ENCODE peak calls at places on chromosomes 2 and 18, in five cellular contexts. W, B, F, Y and A are unnamed samples.

GRCh38 chr2:218732052-218732760 is 21.6 kb downstream of the TTLL4 start:
- DNase-seq in W (no peak), F (no peak), B (no peak), Y (no peak), A (no peak)

GRCh38 chr2:1814061-1814460 is 69.7 kb upstream of the PXDN start:
- DNase-seq in B (no peak), F (no peak), Y (no peak), W (no peak), A (no peak)

GRCh38 chr2:127535941-127536340 is 458 bp downstream of the MYO7B start:
- DNase-seq in Y (no peak), F (no peak), W (no peak), B (no peak), A (no peak)

GRCh38 chr18:58671941-58672565 is 788 bp downstream of the MALT1 start:
- DNase-seq in W (no peak), Y (no peak), F (peak), B (no peak), A (no peak)

GRCh38 chr2:205702576-205702975 is 20.3 kb downstream of the NRP2 start:
- DNase-seq in F (no peak), B (no peak), Y (no peak), W (no peak), A (no peak)

GRCh38 chr2:181372656-181373055 is 84.5 kb upstream of the ITGA4 start:
- DNase-seq in F (no peak), B (no peak), W (no peak), Y (no peak), A (no peak)

GRCh38 chr2:95728878-95729511 is 137.2 kb downstream of the TRIM43 start:
- DNase-seq in F (peak), Y (peak), B (peak), W (peak), A (peak)

GRCh38 chr2:7661532-7661931 is 744.3 kb downstream of the RNF144A start:
- DNase-seq in W (no peak), F (no peak), Y (no peak), B (no peak), A (no peak)

GRCh38 chr2:241239552-241240202 is 51.2 kb downstream of the ANO7 start:
- DNase-seq in F (no peak), W (no peak), B (no peak), Y (no peak), A (no peak)

GRCh38 chr18:36420826-36421225 is 123.3 kb downstream of the FHOD3 start:
- DNase-seq in W (no peak), Y (no peak), F (no peak), B (no peak), A (no peak)

GRCh38 chr2:74457549-74458131 is 598 bp upstream of the WBP1 start:
- DNase-seq in B (peak), Y (peak), W (no peak), F (peak), A (peak)

GRCh38 chr2:202530038-202530437 is 104.7 kb upstream of the FAM117B start:
- DNase-seq in F (no peak), Y (no peak), B (no peak), W (no peak), A (no peak)

GRCh38 chr2:225693259-225693658 is 293.7 kb downstream of the NYAP2 start:
- DNase-seq in F (no peak), W (no peak), Y (no peak), B (no peak), A (no peak)

GRCh38 chr2:200340527-200341224 is 34.2 kb downstream of the SPATS2L start:
- DNase-seq in F (no peak), W (no peak), Y (no peak), B (no peak), A (no peak)

GRCh38 chr18:26386002-26386401 is 159.8 kb downstream of the TAF4B start:
- DNase-seq in B (no peak), Y (no peak), W (peak), F (no peak), A (no peak)

GRCh38 chr2:134718095-134718955 is 475 bp downstream of the TMEM163 start:
- DNase-seq in Y (no peak), F (peak), W (no peak), B (no peak), A (peak)

GRCh38 chr18:60684843-60685513 is 312.4 kb upstream of the MC4R start:
- DNase-seq in B (no peak), W (no peak), Y (no peak), F (no peak), A (peak)

GRCh38 chr18:59123588-59124369 is 15.9 kb upstream of the SEC11C start:
- DNase-seq in B (no peak), Y (no peak), F (no peak), W (peak), A (no peak)

GRCh38 chr2:62197017-62197586 is 1.2 kb downstream of the B3GNT2 start:
- DNase-seq in Y (no peak), W (no peak), F (no peak), B (no peak), A (peak)

GRCh38 chr18:58263055-58263732 is 219.2 kb downstream of the NEDD4L start:
- DNase-seq in Y (peak), W (peak), B (no peak), F (no peak), A (no peak)

GRCh38 chr2:112150447-112150846 is 12.3 kb downstream of the FBLN7 start:
- DNase-seq in Y (peak), F (no peak), W (peak), B (no peak), A (no peak)

GRCh38 chr2:39479696-39480095 is 42.6 kb upstream of the MAP4K3 start:
- DNase-seq in B (no peak), W (no peak), F (no peak), Y (no peak), A (no peak)

GRCh38 chr2:121104721-121105141 is 180.3 kb downstream of the TFCP2L1 start:
- DNase-seq in Y (no peak), W (no peak), B (no peak), F (no peak), A (no peak)

GRCh38 chr2:187656123-187656522 is 101.9 kb upstream of the TFPI start:
- DNase-seq in W (no peak), F (no peak), Y (no peak), B (no peak), A (no peak)

GRCh38 chr2:60096556-60096955 is 456.9 kb downstream of the BCL11A start:
- DNase-seq in B (no peak), Y (no peak), F (no peak), W (no peak), A (no peak)

GRCh38 chr2:134135793-134136192 is 118.1 kb upstream of the MGAT5 start:
- DNase-seq in Y (no peak), W (no peak), B (no peak), F (no peak), A (no peak)

GRCh38 chr2:48480526-48480925 is 49.4 kb upstream of the STON1 start:
- DNase-seq in B (no peak), F (no peak), W (peak), Y (no peak), A (no peak)

GRCh38 chr2:207075456-207075855 is 90.3 kb downstream of the KLF7 start:
- DNase-seq in W (no peak), F (no peak), Y (no peak), B (no peak), A (no peak)

GRCh38 chr2:130319536-130319935 is 23.2 kb upstream of the IMP4 start:
- DNase-seq in F (no peak), W (no peak), Y (no peak), B (no peak), A (no peak)

GRCh38 chr2:176174850-176175728 is 13.4 kb upstream of the HOXD1 start:
- DNase-seq in B (peak), Y (no peak), F (no peak), W (no peak), A (peak)

GRCh38 chr2:162480067-162480466 is 136.1 kb downstream of the GCA start:
- DNase-seq in F (no peak), Y (no peak), B (no peak), W (no peak), A (no peak)

GRCh38 chr18:21191596-21192307 is 50.3 kb upstream of the GREB1L start:
- DNase-seq in F (peak), W (no peak), Y (no peak), B (no peak), A (no peak)

GRCh38 chr2:62219407-62220159 is 23.7 kb downstream of the B3GNT2 start:
- DNase-seq in Y (no peak), B (no peak), F (no peak), W (no peak), A (no peak)

GRCh38 chr18:48952287-48953095 is 1.7 kb upstream of the SMAD7 start:
- DNase-seq in B (no peak), F (peak), W (no peak), Y (peak), A (peak)

GRCh38 chr2:115364078-115364477 is 921.6 kb downstream of the DPP10 start:
- DNase-seq in W (no peak), F (no peak), Y (no peak), B (no peak), A (no peak)

GRCh38 chr18:69982417-69982816 is 34.7 kb upstream of the CD226 start:
- DNase-seq in F (no peak), Y (no peak), W (no peak), B (no peak), A (no peak)

GRCh38 chr2:15588329-15588919 is 3.2 kb upstream of the DDX1 start:
- DNase-seq in F (no peak), Y (peak), W (no peak), B (no peak), A (peak)

GRCh38 chr2:1047485-1047884 is 96.8 kb downstream of the SNTG2 start:
- DNase-seq in F (no peak), B (no peak), Y (no peak), W (no peak), A (no peak)

GRCh38 chr2:199366406-199366805 is 91.3 kb downstream of the SATB2 start:
- DNase-seq in Y (no peak), F (no peak), B (no peak), W (peak), A (no peak)

DNA sequence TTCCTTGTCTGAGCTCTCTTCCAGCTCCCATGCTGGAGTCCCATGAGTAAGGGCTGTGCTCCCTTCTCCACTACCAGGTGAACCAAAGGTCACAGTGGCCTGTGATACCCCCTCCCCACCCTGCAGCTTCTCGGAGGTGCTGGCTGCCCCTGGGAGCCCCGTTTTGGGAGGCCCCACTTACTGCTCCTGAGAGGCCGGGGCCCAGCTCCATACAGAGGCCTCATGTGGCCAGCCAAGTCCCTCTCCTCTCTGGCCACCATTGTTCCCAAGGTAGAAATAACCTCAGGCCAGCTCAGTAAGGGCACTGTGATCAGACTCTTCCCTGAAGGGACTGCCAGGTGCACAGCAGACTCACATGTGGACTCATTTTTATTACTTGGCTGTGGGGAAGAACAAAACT is 6.0 kb downstream of the RAB11FIP5 start:
- DNase-seq in F (no peak), W (no peak), B (no peak), Y (no peak), A (no peak)
- TF ChIP-seq CTCF in F (no peak), W (no peak), B (no peak), Y (no peak), A (no peak)

GRCh38 chr2:41400057-41400665 is 647.7 kb upstream of the PKDCC start:
- DNase-seq in F (no peak), W (no peak), B (no peak), Y (no peak), A (no peak)
- TF ChIP-seq CTCF in F (peak), W (peak), B (peak), Y (no peak), A (no peak)

GRCh38 chr2:76870011-76870410 is 652.2 kb downstream of the LRRTM4 start:
- DNase-seq in B (no peak), Y (no peak), W (no peak), F (no peak), A (no peak)
- TF ChIP-seq CTCF in B (no peak), Y (no peak), W (no peak), F (no peak), A (no peak)

GRCh38 chr2:45320956-45321355 is 290.1 kb downstream of the SRBD1 start:
- DNase-seq in Y (no peak), F (no peak), W (no peak), B (no peak), A (no peak)
- TF ChIP-seq CTCF in Y (no peak), F (no peak), W (no peak), B (no peak), A (no peak)

DNA sequence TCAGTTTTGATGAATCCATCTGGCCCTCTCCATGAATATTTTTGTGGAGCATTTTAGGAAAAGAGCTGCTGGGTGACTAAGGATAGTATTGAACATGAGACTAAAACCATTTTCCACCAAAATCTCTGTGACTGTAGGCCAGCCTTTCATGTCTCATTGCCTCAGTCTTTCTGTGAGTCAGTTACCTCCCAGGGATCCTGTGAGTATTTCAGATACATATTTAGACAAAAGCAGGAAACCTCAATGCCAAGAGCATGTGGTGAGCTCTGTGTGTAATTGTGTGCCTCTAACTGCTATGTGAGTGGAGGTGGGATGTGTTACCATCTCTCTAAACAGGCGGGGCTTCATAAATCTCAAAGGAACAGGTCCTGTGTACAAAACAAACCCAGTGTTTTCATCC is 477.7 kb upstream of the DCC start:
- DNase-seq in B (no peak), F (no peak), Y (no peak), W (no peak), A (no peak)
- TF ChIP-seq CTCF in B (no peak), F (no peak), Y (no peak), W (no peak), A (no peak)

DNA sequence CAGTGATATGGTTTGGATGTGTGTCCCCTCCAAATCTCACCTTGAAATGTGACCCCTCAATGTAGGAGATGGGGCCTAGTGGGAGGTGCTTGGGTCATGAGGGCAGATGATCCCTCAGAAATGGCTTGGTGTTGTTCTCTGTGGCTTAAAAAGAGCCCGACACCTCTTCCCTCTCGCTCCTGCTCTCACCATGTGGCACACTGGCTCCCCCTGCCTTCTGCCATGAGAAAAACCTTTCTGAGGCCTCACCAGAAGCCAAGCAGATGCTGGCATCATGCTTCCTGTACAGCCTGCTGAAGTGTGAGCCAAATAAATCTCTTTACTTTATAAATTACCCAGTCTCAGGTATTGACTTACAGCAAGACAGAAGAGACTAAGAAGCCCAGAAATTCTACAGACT is 357.1 kb downstream of the NRXN1 start:
- DNase-seq in Y (no peak), B (no peak), W (no peak), F (no peak), A (no peak)
- TF ChIP-seq CTCF in Y (no peak), B (peak), W (no peak), F (no peak), A (no peak)